ENCODE peak calls at places on chromosomes 2 and 18, in four cellular contexts. G is RWPE1, X is pancreas, B is OCI-LY7. M is an unnamed sample.

GRCh38 chr2:1602359-1603010 is 141.8 kb downstream of the PXDN start:
- DNase-seq in B (no peak), G (no peak), X (no peak), M (no peak)

GRCh38 chr18:8898990-8899389 is 193.6 kb downstream of the MTCL1 start:
- DNase-seq in G (no peak), B (peak), X (no peak), M (no peak)

GRCh38 chr2:150767924-150768801 is 280.7 kb upstream of the RND3 start:
- DNase-seq in B (no peak), X (no peak), G (no peak), M (no peak)

GRCh38 chr2:195494452-195494851 is 162.6 kb upstream of the SLC39A10 start:
- DNase-seq in B (no peak), G (no peak), X (no peak), M (no peak)

GRCh38 chr2:235533616-235534385 is 40.0 kb downstream of the AGAP1 start:
- DNase-seq in B (no peak), G (no peak), X (no peak), M (no peak)

GRCh38 chr2:105141099-105141614 is 100.4 kb upstream of the GPR45 start:
- DNase-seq in X (no peak), G (no peak), B (no peak), M (no peak)

GRCh38 chr18:51051105-51051712 is 21.2 kb downstream of the SMAD4 start:
- DNase-seq in X (no peak), G (peak), B (peak), M (no peak)

GRCh38 chr18:43563780-43564179 is 286.5 kb upstream of the SYT4 start:
- DNase-seq in X (peak), G (peak), B (peak), M (no peak)

GRCh38 chr2:131077182-131077846 is 15.9 kb downstream of the FAM168B start:
- DNase-seq in X (peak), B (no peak), G (no peak), M (peak)